ENCODE peak calls at places on chromosomes 11 and 22, in four cellular contexts. P, U, B and W are unnamed samples.

GRCh38 chr11:69978841-69979614 is 99.1 kb upstream of the ANO1 start:
- DNase-seq in U (no peak), B (no peak), P (no peak), W (no peak)

GRCh38 chr11:61567286-61568061 is 13.4 kb downstream of the SYT7 start:
- DNase-seq in U (peak), B (peak), P (peak), W (peak)

GRCh38 chr22:44521326-44521725 is 23.3 kb upstream of the RTL6 start:
- DNase-seq in B (no peak), U (no peak), P (no peak), W (no peak)

GRCh38 chr11:9896902-9897301 is 233.0 kb downstream of the SWAP70 start:
- DNase-seq in B (no peak), P (no peak), U (no peak), W (no peak)

GRCh38 chr11:100632970-100633452 is 54.1 kb upstream of the ARHGAP42 start:
- DNase-seq in B (no peak), U (no peak), P (no peak), W (peak)

GRCh38 chr11:16612234-16612571 is 126.2 kb upstream of the C11orf58 start:
- DNase-seq in B (no peak), P (no peak), U (no peak), W (no peak)

GRCh38 chr22:23533328-23533762 is 46.7 kb downstream of the IGLL1 start:
- DNase-seq in B (no peak), U (peak), P (no peak), W (no peak)

GRCh38 chr11:95108671-95109551 is 19.3 kb downstream of the ENDOD1 start:
- DNase-seq in B (no peak), P (no peak), U (no peak), W (no peak)

GRCh38 chr11:121610706-121611105 is 157.9 kb upstream of the SORL1-AS1 start:
- DNase-seq in U (no peak), P (no peak), B (no peak), W (no peak)

GRCh38 chr11:76773921-76774361 is 9.2 kb upstream of the TSKU start:
- DNase-seq in U (no peak), B (no peak), P (no peak), W (no peak)

GRCh38 chr22:27612075-27612474 is 189.5 kb downstream of the MN1 start:
- DNase-seq in P (no peak), B (no peak), U (no peak), W (no peak)

GRCh38 chr22:23180893-23181762 is 819 bp downstream of the BCR start:
- DNase-seq in B (no peak), P (peak), U (no peak), W (no peak)

GRCh38 chr22:23220485-23221350 is 40.4 kb downstream of the BCR start:
- DNase-seq in U (no peak), B (no peak), P (peak), W (peak)

GRCh38 chr11:98736813-98737212 is 283.9 kb upstream of the CNTN5 start:
- DNase-seq in P (no peak), U (no peak), B (no peak), W (no peak)

GRCh38 chr11:68506908-68507307 is 46.4 kb downstream of the PPP6R3 start:
- DNase-seq in U (no peak), B (no peak), P (no peak), W (no peak)

GRCh38 chr11:74142624-74143023 is 28.2 kb downstream of the C2CD3 start:
- DNase-seq in P (no peak), B (no peak), U (no peak), W (no peak)

GRCh38 chr11:10666976-10667892 is 26.3 kb downstream of the IRAG1 start:
- DNase-seq in P (no peak), B (no peak), U (no peak), W (no peak)

GRCh38 chr11:424232-424631 is 9.4 kb upstream of the SIGIRR start:
- DNase-seq in U (no peak), P (no peak), B (no peak), W (no peak)